ENCODE peak calls at places on chromosomes 7 and 10, in ten cellular contexts. Y is psoas muscle; W is MM.1S; F is cardiac muscle cell; I is CD8-positive, alpha-beta T cell; L is OCI-LY7; T is K562; M is ascending aorta; H is choroid plexus epithelial cell; G is stomach. R is an unnamed sample.
A peak's percentile ranks its signal among the peaks of the same experiment; 100 is the strongest.

GRCh38 chr7:151429232-151429554 is 10.7 kb downstream of the CRYGN start:
- DNase-seq in Y (no peak), W (no peak), F (no peak), I (no peak), L (no peak), T (no peak), M (no peak), H (no peak), G (no peak), R (no peak)

GRCh38 chr7:127891144-127891543 is 140.1 kb downstream of the LRRC4 start:
- DNase-seq in Y (no peak), W (no peak), F (no peak), I (no peak), L (no peak), T (no peak), M (no peak), H (no peak), G (no peak), R (no peak)

GRCh38 chr10:60042959-60043358 is 136.6 kb upstream of the CCDC6 start:
- DNase-seq in Y (no peak), W (no peak), F (no peak), I (no peak), L (no peak), T (no peak), M (no peak), H (no peak), G (no peak), R (no peak)

GRCh38 chr7:1442355-1443124 is 16.7 kb downstream of the MICALL2 start:
- DNase-seq in Y (no peak), W (no peak), F (no peak), I (no peak), L (no peak), T (no peak), M (no peak), H (no peak), G (no peak), R (no peak)

GRCh38 chr10:90399782-90400181 is 458.1 kb downstream of the HTR7 start:
- DNase-seq in Y (no peak), W (no peak), F (no peak), I (no peak), L (no peak), T (no peak), M (no peak), H (no peak), G (no peak), R (no peak)

GRCh38 chr7:40186586-40186985 is 51.8 kb downstream of the SUGCT start:
- DNase-seq in Y (no peak), W (no peak), F (no peak), I (no peak), L (no peak), T (peak; percentile 5), M (no peak), H (no peak), G (no peak), R (no peak)

GRCh38 chr10:35711615-35712411 is 69.7 kb upstream of the FZD8 start:
- DNase-seq in Y (no peak), W (no peak), F (no peak), I (no peak), L (no peak), T (no peak), M (no peak), H (no peak), G (no peak), R (no peak)

GRCh38 chr10:33815776-33816175 is 481.3 kb upstream of the NRP1 start:
- DNase-seq in Y (no peak), W (no peak), F (no peak), I (no peak), L (peak; percentile 2), T (no peak), M (no peak), H (no peak), G (no peak), R (no peak)

GRCh38 chr10:45470098-45471012 is 96.3 kb downstream of the ALOX5 start:
- DNase-seq in Y (no peak), W (no peak), F (peak; percentile 82), I (peak; percentile 67), L (peak; percentile 58), T (peak; percentile 96), M (no peak), H (peak; percentile 81), G (no peak), R (peak; percentile 57)

GRCh38 chr7:30831936-30832335 is 60.7 kb downstream of the MINDY4 start:
- DNase-seq in Y (no peak), W (no peak), F (no peak), I (no peak), L (no peak), T (no peak), M (peak; percentile 28), H (no peak), G (no peak), R (no peak)

GRCh38 chr7:44116789-44117666 is 6.3 kb downstream of the POLD2 start:
- DNase-seq in Y (peak; percentile 45), W (no peak), F (no peak), I (no peak), L (no peak), T (no peak), M (no peak), H (no peak), G (no peak), R (no peak)

GRCh38 chr10:23702977-23703414 is 264.1 kb downstream of the OTUD1 start:
- DNase-seq in Y (no peak), W (peak; percentile 77), F (peak; percentile 71), I (peak; percentile 60), L (peak; percentile 72), T (peak; percentile 53), M (no peak), H (peak; percentile 77), G (peak; percentile 55), R (peak; percentile 34)

GRCh38 chr10:126511917-126512487 is 123.7 kb upstream of the ADAM12 start:
- DNase-seq in Y (no peak), W (no peak), F (peak; percentile 21), I (no peak), L (no peak), T (no peak), M (no peak), H (no peak), G (no peak), R (no peak)

GRCh38 chr7:134520130-134520529 is 7.2 kb upstream of the AKR1B10 start:
- DNase-seq in Y (no peak), W (no peak), F (no peak), I (no peak), L (no peak), T (no peak), M (no peak), H (peak; percentile 49), G (no peak), R (no peak)

GRCh38 chr7:151661556-151661955 is 141.9 kb upstream of the RHEB start:
- DNase-seq in Y (no peak), W (no peak), F (no peak), I (no peak), L (no peak), T (no peak), M (peak; percentile 4), H (no peak), G (no peak), R (no peak)

GRCh38 chr10:114624941-114625780 is 32.9 kb downstream of the ABLIM1 start:
- DNase-seq in Y (no peak), W (no peak), F (no peak), I (no peak), L (no peak), T (no peak), M (no peak), H (peak; percentile 40), G (no peak), R (no peak)

GRCh38 chr10:104026762-104027161 is 58.9 kb downstream of the COL17A1 start:
- DNase-seq in Y (no peak), W (no peak), F (no peak), I (no peak), L (no peak), T (no peak), M (no peak), H (no peak), G (no peak), R (no peak)

GRCh38 chr10:74976565-74976964 is 134.9 kb upstream of the SAMD8 start:
- DNase-seq in Y (no peak), W (no peak), F (no peak), I (no peak), L (peak; percentile 6), T (no peak), M (no peak), H (no peak), G (no peak), R (no peak)
- TF ChIP-seq CTCF in Y (no peak), W (no peak), F (no peak), I (no peak), L (peak; percentile 17), T (peak; percentile 35), M (no peak), H (no peak), G (no peak), R (no peak)

GRCh38 chr10:123584419-123584775 is 81.8 kb upstream of the GPR26 start:
- DNase-seq in Y (no peak), W (no peak), F (no peak), I (no peak), L (no peak), T (no peak), M (no peak), H (no peak), G (no peak), R (no peak)
- TF ChIP-seq CTCF in Y (no peak), W (no peak), F (no peak), I (no peak), L (no peak), T (no peak), M (no peak), H (no peak), G (no peak), R (no peak)

DNA sequence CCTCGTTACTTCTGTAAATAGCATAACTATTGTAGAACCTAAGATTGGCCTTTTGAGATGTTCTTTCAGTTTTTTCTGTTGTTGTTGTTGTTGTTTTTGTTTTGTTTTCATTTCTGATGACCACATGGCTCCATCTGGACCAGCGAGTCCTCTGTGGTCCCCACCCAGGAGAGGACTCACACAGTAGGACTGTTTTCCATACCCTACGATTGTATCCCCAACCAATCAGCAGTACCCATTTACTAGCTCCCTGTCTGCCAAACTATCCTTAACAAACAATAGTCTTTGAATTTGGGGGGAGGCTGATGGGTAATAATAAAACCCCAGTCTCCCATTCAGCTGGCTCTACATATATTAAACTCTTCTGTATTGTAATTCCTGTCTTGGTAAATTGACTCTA is 329.5 kb downstream of the SEMA3D start:
- DNase-seq in Y (no peak), W (no peak), F (no peak), I (no peak), L (no peak), T (no peak), M (no peak), H (no peak), G (no peak), R (no peak)
- TF ChIP-seq CTCF in Y (no peak), W (no peak), F (no peak), I (no peak), L (no peak), T (no peak), M (no peak), H (no peak), G (no peak), R (no peak)

DNA sequence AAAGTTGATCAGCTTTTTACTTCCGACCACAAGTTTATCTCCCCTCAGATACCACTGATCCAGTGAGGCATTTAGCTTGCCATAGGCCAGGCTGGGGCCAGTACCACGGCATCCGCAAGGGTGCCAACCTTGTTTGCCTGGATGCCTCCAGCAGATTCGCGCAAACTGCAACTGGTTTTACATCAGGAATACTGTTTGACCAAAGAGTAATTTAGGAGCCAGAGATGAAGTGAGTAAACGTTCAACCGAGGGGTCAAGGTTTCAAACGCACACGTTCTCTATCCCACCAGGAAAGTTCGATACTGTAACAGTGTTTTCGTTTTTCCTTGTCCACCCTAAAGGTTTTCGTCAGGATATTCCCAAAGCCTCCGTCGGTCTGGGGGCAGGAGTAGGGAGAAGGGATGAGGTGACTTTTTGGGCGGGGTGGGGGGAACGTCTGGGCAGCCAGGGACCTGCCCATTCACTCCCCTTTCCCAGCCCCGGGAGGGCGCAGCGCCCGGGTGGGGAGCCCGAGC is at the start of gene MDFIC:
- DNase-seq in Y (peak; percentile 65), W (no peak), F (peak; percentile 47), I (no peak), L (no peak), T (no peak), M (peak; percentile 63), H (peak; percentile 25), G (no peak), R (no peak)
- TF ChIP-seq CTCF in Y (no peak), W (peak; percentile 16), F (no peak), I (no peak), L (no peak), T (no peak), M (no peak), H (peak; percentile 5), G (no peak), R (no peak)